ENCODE peak calls at places on chromosomes 7 and 10, in six cellular contexts. One of them, this sample, is unnamed. For H3K36me3, the result is how much of the 10 kb centered on the place peaks cover.

GRCh38 chr10:66772511-66772910 is 153.3 kb upstream of the LRRTM3 start:
- DNase-seq in thoracic aorta: no peak
- DNase-seq in K562: no peak
- DNase-seq in body of pancreas: no peak
- DNase-seq in tibial artery: no peak
- DNase-seq in neural progenitor cell: no peak
- DNase-seq in this sample: no peak

GRCh38 chr7:115676707-115677106 is 353.9 kb downstream of the TFEC start:
- DNase-seq in neural progenitor cell: no peak
- DNase-seq in tibial artery: no peak
- DNase-seq in thoracic aorta: no peak
- DNase-seq in K562: no peak
- DNase-seq in body of pancreas: no peak
- DNase-seq in this sample: no peak

GRCh38 chr10:44998146-44998631 is 2.5 kb upstream of the ZNF22 start:
- DNase-seq in neural progenitor cell: no peak
- DNase-seq in body of pancreas: no peak
- DNase-seq in thoracic aorta: no peak
- DNase-seq in tibial artery: peak
- DNase-seq in K562: no peak
- DNase-seq in this sample: no peak

GRCh38 chr10:2933041-2933440 is 134.3 kb upstream of the PFKP start:
- DNase-seq in neural progenitor cell: no peak
- DNase-seq in body of pancreas: no peak
- DNase-seq in thoracic aorta: no peak
- DNase-seq in tibial artery: no peak
- DNase-seq in K562: no peak
- DNase-seq in this sample: no peak

GRCh38 chr7:138935438-138936079 is 45.6 kb downstream of the KIAA1549 start:
- DNase-seq in thoracic aorta: no peak
- DNase-seq in tibial artery: no peak
- DNase-seq in neural progenitor cell: peak
- DNase-seq in K562: no peak
- DNase-seq in body of pancreas: no peak
- DNase-seq in this sample: no peak

GRCh38 chr10:37552881-37553280 is 304.5 kb downstream of the ZNF248 start:
- DNase-seq in body of pancreas: no peak
- DNase-seq in tibial artery: no peak
- DNase-seq in K562: no peak
- DNase-seq in neural progenitor cell: no peak
- DNase-seq in thoracic aorta: no peak
- DNase-seq in this sample: no peak

GRCh38 chr10:43226851-43227845 is 39.7 kb downstream of the RASGEF1A start:
- DNase-seq in thoracic aorta: peak
- DNase-seq in neural progenitor cell: no peak
- DNase-seq in tibial artery: peak
- DNase-seq in K562: no peak
- DNase-seq in body of pancreas: peak
- DNase-seq in this sample: peak

GRCh38 chr10:60293797-60294196 is 95.9 kb downstream of the ANK3 start:
- DNase-seq in tibial artery: no peak
- DNase-seq in thoracic aorta: no peak
- DNase-seq in body of pancreas: no peak
- DNase-seq in neural progenitor cell: no peak
- DNase-seq in K562: no peak
- DNase-seq in this sample: no peak

GRCh38 chr7:116236020-116236630 is 25.8 kb downstream of the TES start:
- DNase-seq in thoracic aorta: peak
- DNase-seq in tibial artery: no peak
- DNase-seq in neural progenitor cell: peak
- DNase-seq in K562: peak
- DNase-seq in body of pancreas: peak
- DNase-seq in this sample: peak

GRCh38 chr10:45282061-45282460 is 33.3 kb downstream of the OR13A1 start:
- DNase-seq in K562: no peak
- DNase-seq in thoracic aorta: no peak
- DNase-seq in body of pancreas: no peak
- DNase-seq in neural progenitor cell: no peak
- DNase-seq in tibial artery: no peak
- DNase-seq in this sample: no peak

GRCh38 chr7:70307544-70308106 is 709.4 kb downstream of the AUTS2 start:
- DNase-seq in K562: no peak
- DNase-seq in body of pancreas: no peak
- DNase-seq in thoracic aorta: no peak
- DNase-seq in tibial artery: no peak
- DNase-seq in neural progenitor cell: no peak
- DNase-seq in this sample: no peak

GRCh38 chr7:139947021-139947420 is 115.7 kb downstream of the PARP12 start:
- DNase-seq in K562: no peak
- DNase-seq in thoracic aorta: no peak
- DNase-seq in neural progenitor cell: no peak
- DNase-seq in body of pancreas: no peak
- DNase-seq in tibial artery: no peak
- DNase-seq in this sample: no peak

GRCh38 chr10:117460846-117461765 is 81.4 kb upstream of the EMX2 start:
- DNase-seq in tibial artery: no peak
- DNase-seq in thoracic aorta: no peak
- DNase-seq in K562: no peak
- DNase-seq in neural progenitor cell: no peak
- DNase-seq in body of pancreas: no peak
- DNase-seq in this sample: no peak

GRCh38 chr7:99099499-99100077 is 44.3 kb downstream of the SMURF1 start:
- DNase-seq in tibial artery: no peak
- DNase-seq in K562: no peak
- DNase-seq in body of pancreas: no peak
- DNase-seq in neural progenitor cell: no peak
- DNase-seq in thoracic aorta: no peak
- DNase-seq in this sample: no peak

GRCh38 chr10:128070721-128071416 is 55.4 kb downstream of the MKI67 start:
- DNase-seq in thoracic aorta: no peak
- DNase-seq in body of pancreas: no peak
- DNase-seq in neural progenitor cell: no peak
- DNase-seq in K562: no peak
- DNase-seq in tibial artery: peak
- DNase-seq in this sample: no peak
- H3K36me3 ChIP-seq in thoracic aorta: under half
- H3K36me3 ChIP-seq in body of pancreas: under half
- H3K36me3 ChIP-seq in neural progenitor cell: under half
- H3K36me3 ChIP-seq in K562: under half
- H3K36me3 ChIP-seq in tibial artery: under half
- H3K36me3 ChIP-seq in this sample: under half

GRCh38 chr10:101580486-101581399 is 7.3 kb downstream of the POLL start:
- DNase-seq in neural progenitor cell: peak
- DNase-seq in thoracic aorta: no peak
- DNase-seq in tibial artery: no peak
- DNase-seq in K562: no peak
- DNase-seq in body of pancreas: no peak
- DNase-seq in this sample: peak
- H3K36me3 ChIP-seq in neural progenitor cell: under half
- H3K36me3 ChIP-seq in thoracic aorta: under half
- H3K36me3 ChIP-seq in tibial artery: half or more
- H3K36me3 ChIP-seq in K562: under half
- H3K36me3 ChIP-seq in body of pancreas: under half
- H3K36me3 ChIP-seq in this sample: under half

DNA sequence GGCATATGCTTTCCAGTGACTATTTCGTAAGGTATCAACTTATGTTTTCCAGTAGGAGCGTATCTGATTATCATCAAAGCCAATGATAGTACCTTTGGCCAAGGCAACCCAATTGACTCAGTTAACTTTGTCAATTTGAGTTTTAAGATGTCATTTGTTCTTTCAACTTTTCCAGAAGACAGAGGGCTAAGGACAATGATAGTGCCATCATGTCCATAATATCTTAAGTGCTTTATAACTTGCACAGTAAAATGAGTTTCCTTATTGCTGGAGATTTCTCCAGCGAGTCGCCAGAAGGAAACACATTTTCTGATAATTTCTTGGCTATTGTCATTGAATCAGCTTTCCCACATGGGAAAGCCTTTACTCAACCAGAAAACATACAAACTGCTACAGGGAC is 35.0 kb downstream of the ANTXRL start:
- DNase-seq in neural progenitor cell: no peak
- DNase-seq in tibial artery: no peak
- DNase-seq in body of pancreas: no peak
- DNase-seq in K562: no peak
- DNase-seq in thoracic aorta: no peak
- DNase-seq in this sample: no peak
- H3K36me3 ChIP-seq in neural progenitor cell: under half
- H3K36me3 ChIP-seq in tibial artery: under half
- H3K36me3 ChIP-seq in body of pancreas: under half
- H3K36me3 ChIP-seq in K562: under half
- H3K36me3 ChIP-seq in thoracic aorta: under half
- H3K36me3 ChIP-seq in this sample: under half

GRCh38 chr7:128392446-128393327 is 17.1 kb downstream of the IMPDH1 start:
- DNase-seq in thoracic aorta: no peak
- DNase-seq in neural progenitor cell: no peak
- DNase-seq in K562: peak
- DNase-seq in body of pancreas: no peak
- DNase-seq in tibial artery: peak
- DNase-seq in this sample: no peak
- H3K36me3 ChIP-seq in thoracic aorta: under half
- H3K36me3 ChIP-seq in neural progenitor cell: under half
- H3K36me3 ChIP-seq in K562: half or more
- H3K36me3 ChIP-seq in body of pancreas: under half
- H3K36me3 ChIP-seq in tibial artery: half or more
- H3K36me3 ChIP-seq in this sample: under half

DNA sequence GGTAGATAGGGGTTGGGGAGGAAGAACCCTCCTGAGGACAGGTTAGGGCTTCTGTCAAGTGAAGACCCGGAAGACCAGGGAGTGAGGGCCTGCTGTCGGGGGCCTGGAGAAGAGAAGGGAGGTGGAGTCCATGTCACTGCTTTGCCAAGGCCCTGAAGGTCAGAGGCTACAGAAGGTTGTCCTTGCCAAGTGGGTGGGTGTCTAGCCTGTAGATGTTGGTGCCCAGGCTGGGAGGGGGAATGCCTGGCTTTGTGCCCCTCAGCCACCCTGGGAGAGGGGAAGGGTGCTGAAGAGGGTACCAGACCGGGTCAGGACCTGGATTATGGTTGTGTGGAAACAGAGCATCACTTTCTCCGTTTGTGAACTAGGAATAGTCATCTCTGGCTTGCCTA is 67.2 kb upstream of the AQP1 start:
- DNase-seq in tibial artery: no peak
- DNase-seq in body of pancreas: no peak
- DNase-seq in K562: no peak
- DNase-seq in neural progenitor cell: no peak
- DNase-seq in thoracic aorta: no peak
- DNase-seq in this sample: no peak
- H3K36me3 ChIP-seq in tibial artery: under half
- H3K36me3 ChIP-seq in body of pancreas: under half
- H3K36me3 ChIP-seq in K562: under half
- H3K36me3 ChIP-seq in neural progenitor cell: under half
- H3K36me3 ChIP-seq in thoracic aorta: under half
- H3K36me3 ChIP-seq in this sample: under half

GRCh38 chr10:103892181-103892580 is 25.8 kb downstream of the STN1 start:
- DNase-seq in thoracic aorta: no peak
- DNase-seq in neural progenitor cell: no peak
- DNase-seq in K562: no peak
- DNase-seq in tibial artery: no peak
- DNase-seq in body of pancreas: no peak
- DNase-seq in this sample: no peak
- H3K36me3 ChIP-seq in thoracic aorta: under half
- H3K36me3 ChIP-seq in neural progenitor cell: under half
- H3K36me3 ChIP-seq in K562: under half
- H3K36me3 ChIP-seq in tibial artery: under half
- H3K36me3 ChIP-seq in body of pancreas: under half
- H3K36me3 ChIP-seq in this sample: under half